ENCODE peak calls at places on chromosomes 4 and X, in six cellular contexts. K is GM23338; G is CD8-positive, alpha-beta memory T cell; Y is Peyer's patch; U is adipocyte; P is thoracic aorta. Q is an unnamed sample.

GRCh38 chr4:113756005-113756410 is 5.5 kb downstream of the CAMK2D start:
- DNase-seq in P (no peak), U (peak; percentile 69), K (peak; percentile 11), Y (no peak), G (no peak), Q (peak; percentile 71)

GRCh38 chrX:106263817-106264216 is 95.7 kb downstream of the PWWP3B start:
- DNase-seq in U (no peak), G (no peak), P (no peak), Y (no peak), K (no peak), Q (peak; percentile 53)

GRCh38 chr4:138398297-138398696 is 156.1 kb upstream of the SLC7A11 start:
- DNase-seq in K (peak; percentile 66), Y (no peak), G (no peak), P (no peak), U (no peak), Q (no peak)

GRCh38 chrX:54560411-54560810 is 30.4 kb downstream of the GNL3L start:
- DNase-seq in Y (peak; percentile 6), K (no peak), U (no peak), P (no peak), G (no peak), Q (no peak)

GRCh38 chr4:87150498-87151261 is 69.7 kb downstream of the KLHL8 start:
- DNase-seq in Y (peak; percentile 59), G (peak; percentile 14), U (peak; percentile 92), P (peak; percentile 10), K (peak; percentile 87), Q (peak; percentile 28)

GRCh38 chrX:52852110-52852872 is 15.6 kb downstream of the XAGE3 start:
- DNase-seq in G (no peak), P (no peak), K (no peak), U (peak; percentile 10), Y (no peak), Q (peak; percentile 33)

GRCh38 chr4:181819951-181820350 is 423.3 kb upstream of the TENM3 start:
- DNase-seq in G (no peak), P (no peak), Y (no peak), U (no peak), K (no peak), Q (no peak)

GRCh38 chrX:53081925-53082772 is at the start of gene TSPYL2:
- DNase-seq in P (peak; percentile 78), U (peak; percentile 96), K (peak; percentile 89), Y (peak; percentile 96), G (peak; percentile 89), Q (peak; percentile 80)

GRCh38 chrX:132775230-132775823 is 183.1 kb downstream of the HS6ST2 start:
- DNase-seq in K (no peak), G (no peak), P (no peak), U (no peak), Y (no peak), Q (no peak)

GRCh38 chr4:165360985-165361678 is 17.7 kb upstream of the CPE start:
- DNase-seq in Y (no peak), P (no peak), K (no peak), G (no peak), U (no peak), Q (no peak)

GRCh38 chr4:173935622-173936405 is 347.7 kb downstream of the FBXO8 start:
- DNase-seq in G (no peak), K (no peak), P (no peak), Y (no peak), U (peak; percentile 77), Q (no peak)

GRCh38 chr4:6327220-6327917 is 57.7 kb downstream of the WFS1 start:
- DNase-seq in P (peak; percentile 13), K (peak; percentile 80), U (peak; percentile 83), Y (peak; percentile 89), G (peak; percentile 75), Q (no peak)

GRCh38 chr4:169116270-169116901 is 106.3 kb upstream of the CBR4 start:
- DNase-seq in K (no peak), Y (no peak), P (no peak), G (no peak), U (no peak), Q (peak; percentile 79)

GRCh38 chr4:10117424-10118354 is 1.1 kb upstream of the WDR1 start:
- DNase-seq in P (no peak), U (no peak), G (no peak), Y (peak; percentile 71), K (peak; percentile 51), Q (no peak)

GRCh38 chr4:38131371-38132139 is 171.4 kb downstream of the PTTG2 start:
- DNase-seq in Y (peak; percentile 56), G (peak; percentile 53), K (peak; percentile 80), P (no peak), U (no peak), Q (no peak)

GRCh38 chrX:22577181-22577580 is 304.5 kb downstream of the CBLL2 start:
- DNase-seq in P (no peak), U (peak; percentile 64), Y (no peak), G (no peak), K (no peak), Q (peak; percentile 76)

GRCh38 chr4:57044279-57044678 is 65.6 kb downstream of the POLR2B start:
- DNase-seq in G (no peak), U (peak; percentile 92), K (no peak), Y (no peak), P (no peak), Q (no peak)

GRCh38 chrX:54826598-54826997 is 19.1 kb downstream of the MAGED2 start:
- DNase-seq in Y (no peak), G (no peak), U (no peak), K (no peak), P (no peak), Q (no peak)

GRCh38 chr4:167290684-167291083 is 56.4 kb upstream of the SPOCK3 start:
- DNase-seq in P (no peak), U (peak; percentile 81), G (no peak), K (peak; percentile 65), Y (no peak), Q (peak; percentile 20)

GRCh38 chr4:137909910-137910309 is 332.2 kb downstream of the SLC7A11 start:
- DNase-seq in G (no peak), Y (no peak), P (no peak), K (peak; percentile 11), U (no peak), Q (no peak)

GRCh38 chrX:131802836-131803626 is 220.1 kb upstream of the STK26 start:
- DNase-seq in P (no peak), U (peak; percentile 45), Y (peak; percentile 91), G (peak; percentile 1), K (peak; percentile 55), Q (no peak)

GRCh38 chr4:173919196-173919595 is 364.3 kb downstream of the FBXO8 start:
- DNase-seq in U (peak; percentile 48), G (no peak), P (no peak), Y (no peak), K (no peak), Q (no peak)

GRCh38 chr4:129236351-129236750 is 140.4 kb downstream of the C4orf33 start:
- DNase-seq in Y (no peak), G (no peak), P (no peak), U (no peak), K (no peak), Q (no peak)

GRCh38 chr4:129232627-129233337 is 136.8 kb downstream of the C4orf33 start:
- DNase-seq in K (no peak), U (peak; percentile 10), P (no peak), G (no peak), Y (no peak), Q (no peak)

GRCh38 chr4:129233691-129234090 is 137.7 kb downstream of the C4orf33 start:
- DNase-seq in P (no peak), G (no peak), Y (no peak), U (no peak), K (no peak), Q (no peak)

GRCh38 chr4:129231907-129232626 is 136.1 kb downstream of the C4orf33 start:
- DNase-seq in P (no peak), K (no peak), U (no peak), Y (no peak), G (no peak), Q (no peak)

DNA sequence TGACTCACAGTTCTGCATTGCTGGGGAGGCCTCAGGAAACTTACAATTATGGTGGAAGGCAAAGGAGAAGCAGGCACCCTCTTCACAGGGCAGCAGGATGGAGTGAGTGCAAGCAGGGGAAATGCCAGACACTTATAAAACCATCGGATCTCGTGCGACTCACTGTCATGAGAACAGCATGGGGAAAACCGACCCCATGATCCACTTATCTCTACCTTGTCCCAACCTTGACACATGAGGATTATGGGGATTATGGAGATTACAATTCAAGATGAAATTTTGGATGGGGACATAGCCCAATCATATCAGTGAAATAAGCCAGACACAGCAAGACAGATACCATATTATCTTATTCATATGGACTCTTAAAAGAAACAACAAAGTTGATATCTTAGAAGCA is 134.9 kb downstream of the C4orf33 start:
- DNase-seq in U (no peak), K (no peak), Y (no peak), P (no peak), G (no peak), Q (no peak)
- H3K4me1 ChIP-seq in U (peaks cover 11% of the 10 kb centered on the region), K (no peaks in the 10 kb centered on the region), Y (no peaks in the 10 kb centered on the region), P (no peaks in the 10 kb centered on the region), G (no peaks in the 10 kb centered on the region), Q (peaks cover 3% of the 10 kb centered on the region)

DNA sequence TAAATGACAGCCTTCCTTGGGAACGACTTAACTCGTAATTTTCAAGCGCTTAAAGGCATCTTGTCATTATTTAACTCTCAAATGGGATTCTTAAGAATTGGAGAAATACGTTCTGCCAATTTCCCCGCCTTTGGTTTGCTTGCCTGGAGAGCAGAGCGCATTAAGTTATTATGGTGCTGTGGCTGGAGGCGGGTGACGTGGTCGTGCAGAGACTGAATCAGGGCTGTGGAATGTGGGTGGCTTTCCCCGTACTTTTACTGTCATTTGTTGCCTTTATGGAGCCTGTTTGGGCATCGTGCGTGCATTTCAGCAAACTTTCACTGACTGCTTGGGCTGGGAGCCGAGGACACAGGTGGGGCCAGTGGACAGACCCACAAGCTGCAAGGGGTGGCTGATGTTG is 79.0 kb upstream of the PSAPL1 start:
- DNase-seq in G (no peak), P (no peak), K (no peak), Y (no peak), U (peak; percentile 81), Q (peak; percentile 37)
- H3K4me1 ChIP-seq in G (no peaks in the 10 kb centered on the region), P (no peaks in the 10 kb centered on the region), K (no peaks in the 10 kb centered on the region), Y (no peaks in the 10 kb centered on the region), U (peaks cover 20% of the 10 kb centered on the region), Q (peaks cover 4% of the 10 kb centered on the region)

GRCh38 chr4:26900765-26901164 is 40.1 kb downstream of the STIM2 start:
- DNase-seq in K (peak; percentile 16), G (no peak), U (no peak), P (no peak), Y (no peak), Q (no peak)

GRCh38 chr4:26896636-26897035 is 36.0 kb downstream of the STIM2 start:
- DNase-seq in P (no peak), Y (no peak), U (peak; percentile 11), G (no peak), K (no peak), Q (peak; percentile 54)

GRCh38 chr4:26905172-26905571 is 44.5 kb downstream of the STIM2 start:
- DNase-seq in U (no peak), P (no peak), G (no peak), K (no peak), Y (no peak), Q (no peak)

DNA sequence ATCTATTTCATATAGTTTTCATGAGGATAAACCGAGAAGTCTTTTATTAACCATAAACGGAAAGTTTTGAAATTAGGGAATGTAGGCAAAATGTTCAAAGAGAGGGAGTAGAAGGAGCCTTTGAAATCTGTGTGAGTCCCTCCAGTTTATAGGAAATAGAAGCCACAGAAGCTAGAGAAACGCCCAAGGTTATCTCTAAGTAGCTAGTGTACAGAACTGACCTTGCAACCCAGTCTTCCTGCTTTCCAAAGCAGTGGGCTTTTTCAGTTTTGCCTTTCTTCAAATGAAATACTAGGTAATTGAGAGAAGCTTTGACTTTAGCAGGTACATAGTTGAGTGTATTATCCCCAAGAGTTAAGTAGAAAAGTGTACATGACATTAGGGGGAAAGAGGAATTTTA is 39.4 kb downstream of the STIM2 start:
- DNase-seq in G (no peak), K (no peak), P (no peak), U (no peak), Y (no peak), Q (no peak)
- H3K4me1 ChIP-seq in G (peaks cover 42% of the 10 kb centered on the region), K (peaks cover 19% of the 10 kb centered on the region), P (no peaks in the 10 kb centered on the region), U (no peaks in the 10 kb centered on the region), Y (no peaks in the 10 kb centered on the region), Q (peaks cover 4% of the 10 kb centered on the region)

GRCh38 chr4:1574601-1575417 is 109.3 kb downstream of the FAM53A start:
- DNase-seq in Y (no peak), P (no peak), K (no peak), U (no peak), G (no peak), Q (no peak)
- H3K4me1 ChIP-seq in Y (peaks cover 3% of the 10 kb centered on the region), P (peaks cover 5% of the 10 kb centered on the region), K (peaks cover 31% of the 10 kb centered on the region), U (peaks cover 4% of the 10 kb centered on the region), G (peaks cover 5% of the 10 kb centered on the region), Q (no peaks in the 10 kb centered on the region)